ENCODE peak calls at places on chromosome 15, in nine cellular contexts. One of them, this sample, is unnamed.

GRCh38 chr15:57031605-57032004 is 113.2 kb downstream of the TCF12 start:
- DNase-seq in endothelial cell of umbilical vein: peak
- DNase-seq in aorta: peak
- DNase-seq in brain microvascular endothelial cell: peak
- DNase-seq in psoas muscle: no peak
- DNase-seq in body of pancreas: no peak
- DNase-seq in WERI-Rb-1: no peak
- DNase-seq in adrenal gland: no peak
- DNase-seq in Panc1: no peak
- DNase-seq in this sample: no peak

GRCh38 chr15:92907880-92908279 is 7.8 kb downstream of the CHD2 start:
- DNase-seq in endothelial cell of umbilical vein: peak
- DNase-seq in aorta: no peak
- DNase-seq in brain microvascular endothelial cell: peak
- DNase-seq in psoas muscle: no peak
- DNase-seq in body of pancreas: no peak
- DNase-seq in WERI-Rb-1: peak
- DNase-seq in adrenal gland: peak
- DNase-seq in Panc1: no peak
- DNase-seq in this sample: peak

GRCh38 chr15:70479785-70480184 is 283.6 kb downstream of the UACA start:
- DNase-seq in endothelial cell of umbilical vein: no peak
- DNase-seq in aorta: no peak
- DNase-seq in brain microvascular endothelial cell: no peak
- DNase-seq in psoas muscle: no peak
- DNase-seq in body of pancreas: no peak
- DNase-seq in WERI-Rb-1: no peak
- DNase-seq in adrenal gland: no peak
- DNase-seq in Panc1: no peak
- DNase-seq in this sample: no peak

GRCh38 chr15:70653426-70653825 is 109.9 kb downstream of the UACA start:
- DNase-seq in endothelial cell of umbilical vein: no peak
- DNase-seq in aorta: no peak
- DNase-seq in brain microvascular endothelial cell: no peak
- DNase-seq in psoas muscle: no peak
- DNase-seq in body of pancreas: no peak
- DNase-seq in WERI-Rb-1: no peak
- DNase-seq in adrenal gland: no peak
- DNase-seq in Panc1: no peak
- DNase-seq in this sample: no peak

GRCh38 chr15:62506217-62506805 is 341.2 kb upstream of the C2CD4B start:
- DNase-seq in endothelial cell of umbilical vein: no peak
- DNase-seq in aorta: no peak
- DNase-seq in brain microvascular endothelial cell: peak
- DNase-seq in psoas muscle: no peak
- DNase-seq in body of pancreas: peak
- DNase-seq in WERI-Rb-1: no peak
- DNase-seq in adrenal gland: no peak
- DNase-seq in Panc1: peak
- DNase-seq in this sample: no peak

GRCh38 chr15:84804005-84804803 is 13.0 kb upstream of the ALPK3 start:
- DNase-seq in endothelial cell of umbilical vein: no peak
- DNase-seq in aorta: no peak
- DNase-seq in brain microvascular endothelial cell: no peak
- DNase-seq in psoas muscle: no peak
- DNase-seq in body of pancreas: no peak
- DNase-seq in WERI-Rb-1: no peak
- DNase-seq in adrenal gland: no peak
- DNase-seq in Panc1: no peak
- DNase-seq in this sample: no peak

GRCh38 chr15:63482874-63483323 is 21.5 kb upstream of the USP3 start:
- DNase-seq in endothelial cell of umbilical vein: no peak
- DNase-seq in aorta: no peak
- DNase-seq in brain microvascular endothelial cell: no peak
- DNase-seq in psoas muscle: no peak
- DNase-seq in body of pancreas: no peak
- DNase-seq in WERI-Rb-1: no peak
- DNase-seq in adrenal gland: no peak
- DNase-seq in Panc1: no peak
- DNase-seq in this sample: no peak

GRCh38 chr15:39587910-39588530 is 7.1 kb downstream of the THBS1 start:
- DNase-seq in endothelial cell of umbilical vein: peak
- DNase-seq in aorta: no peak
- DNase-seq in brain microvascular endothelial cell: no peak
- DNase-seq in psoas muscle: no peak
- DNase-seq in body of pancreas: no peak
- DNase-seq in WERI-Rb-1: no peak
- DNase-seq in adrenal gland: no peak
- DNase-seq in Panc1: no peak
- DNase-seq in this sample: no peak

GRCh38 chr15:25882466-25882865 is 19.3 kb upstream of the ATP10A start:
- DNase-seq in endothelial cell of umbilical vein: no peak
- DNase-seq in aorta: no peak
- DNase-seq in brain microvascular endothelial cell: peak
- DNase-seq in psoas muscle: no peak
- DNase-seq in body of pancreas: no peak
- DNase-seq in WERI-Rb-1: no peak
- DNase-seq in adrenal gland: no peak
- DNase-seq in Panc1: no peak
- DNase-seq in this sample: no peak

DNA sequence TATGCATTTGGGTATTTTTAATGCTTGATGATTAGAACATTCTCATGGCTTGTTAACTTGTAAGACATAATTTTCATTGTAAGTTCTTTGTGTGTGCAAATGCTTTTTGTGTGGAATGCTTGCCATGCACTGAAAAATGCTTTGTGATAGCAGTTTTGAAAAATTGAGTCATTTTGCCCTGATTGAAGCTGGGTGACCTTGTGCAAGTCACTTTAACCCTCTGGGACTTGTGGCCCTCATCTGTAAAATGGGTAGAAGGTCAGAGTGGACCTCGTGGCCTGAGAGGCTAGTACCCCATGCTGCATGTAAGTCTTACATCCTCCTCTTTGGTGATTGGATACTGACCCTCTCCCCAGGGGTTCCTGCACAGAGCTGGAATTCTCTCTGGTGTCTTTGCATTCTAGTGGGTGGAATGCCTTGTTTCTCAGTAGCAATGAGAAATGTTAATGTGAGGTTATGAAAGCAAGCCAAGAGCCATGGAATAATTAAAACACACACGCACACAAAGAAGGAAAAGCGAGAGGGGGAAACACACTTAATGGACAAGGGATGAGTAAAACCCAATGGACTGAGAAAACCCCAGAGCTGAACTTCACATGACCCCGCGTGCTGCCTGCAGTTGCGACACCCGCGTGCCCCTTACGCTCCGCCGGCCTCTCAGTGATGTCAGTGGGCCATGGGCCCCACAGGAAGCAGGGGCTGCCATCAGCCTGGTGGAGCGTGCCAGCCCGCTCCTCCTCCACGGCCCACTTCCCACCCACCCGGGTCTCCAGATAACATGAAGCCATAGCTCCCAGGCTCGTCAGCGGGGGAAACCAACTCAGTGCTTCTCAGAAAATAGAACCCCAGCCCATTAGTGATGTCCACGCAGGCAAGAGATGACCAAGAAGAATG is 44.0 kb downstream of the SMAD3 start:
- DNase-seq in endothelial cell of umbilical vein: peak
- DNase-seq in aorta: peak
- DNase-seq in brain microvascular endothelial cell: peak
- DNase-seq in psoas muscle: peak
- DNase-seq in body of pancreas: peak
- DNase-seq in WERI-Rb-1: no peak
- DNase-seq in adrenal gland: peak
- DNase-seq in Panc1: no peak
- DNase-seq in this sample: no peak
- H3K4me3 ChIP-seq in endothelial cell of umbilical vein: no peak
- H3K4me3 ChIP-seq in aorta: no peak
- H3K4me3 ChIP-seq in brain microvascular endothelial cell: no peak
- H3K4me3 ChIP-seq in psoas muscle: no peak
- H3K4me3 ChIP-seq in body of pancreas: no peak
- H3K4me3 ChIP-seq in WERI-Rb-1: no peak
- H3K4me3 ChIP-seq in adrenal gland: no peak
- H3K4me3 ChIP-seq in Panc1: no peak
- H3K4me3 ChIP-seq in this sample: peak

GRCh38 chr15:89695198-89695597 is 4.6 kb downstream of the WDR93 start:
- DNase-seq in endothelial cell of umbilical vein: no peak
- DNase-seq in aorta: no peak
- DNase-seq in brain microvascular endothelial cell: no peak
- DNase-seq in psoas muscle: no peak
- DNase-seq in body of pancreas: no peak
- DNase-seq in WERI-Rb-1: no peak
- DNase-seq in adrenal gland: no peak
- DNase-seq in Panc1: no peak
- DNase-seq in this sample: no peak

GRCh38 chr15:89690276-89691218 is at the start of the genes PEX11A and WDR93:
- DNase-seq in endothelial cell of umbilical vein: peak
- DNase-seq in aorta: peak
- DNase-seq in brain microvascular endothelial cell: peak
- DNase-seq in psoas muscle: peak
- DNase-seq in body of pancreas: peak
- DNase-seq in WERI-Rb-1: peak
- DNase-seq in adrenal gland: peak
- DNase-seq in Panc1: peak
- DNase-seq in this sample: peak

GRCh38 chr15:89693696-89694095 is 3.1 kb downstream of the WDR93 start:
- DNase-seq in endothelial cell of umbilical vein: no peak
- DNase-seq in aorta: no peak
- DNase-seq in brain microvascular endothelial cell: no peak
- DNase-seq in psoas muscle: no peak
- DNase-seq in body of pancreas: no peak
- DNase-seq in WERI-Rb-1: no peak
- DNase-seq in adrenal gland: no peak
- DNase-seq in Panc1: no peak
- DNase-seq in this sample: no peak
- H3K27ac ChIP-seq in endothelial cell of umbilical vein: no peak
- H3K27ac ChIP-seq in aorta: no peak
- H3K27ac ChIP-seq in brain microvascular endothelial cell: no peak
- H3K27ac ChIP-seq in psoas muscle: no peak
- H3K27ac ChIP-seq in body of pancreas: no peak
- H3K27ac ChIP-seq in WERI-Rb-1: no peak
- H3K27ac ChIP-seq in adrenal gland: no peak
- H3K27ac ChIP-seq in Panc1: no peak
- H3K27ac ChIP-seq in this sample: no peak

DNA sequence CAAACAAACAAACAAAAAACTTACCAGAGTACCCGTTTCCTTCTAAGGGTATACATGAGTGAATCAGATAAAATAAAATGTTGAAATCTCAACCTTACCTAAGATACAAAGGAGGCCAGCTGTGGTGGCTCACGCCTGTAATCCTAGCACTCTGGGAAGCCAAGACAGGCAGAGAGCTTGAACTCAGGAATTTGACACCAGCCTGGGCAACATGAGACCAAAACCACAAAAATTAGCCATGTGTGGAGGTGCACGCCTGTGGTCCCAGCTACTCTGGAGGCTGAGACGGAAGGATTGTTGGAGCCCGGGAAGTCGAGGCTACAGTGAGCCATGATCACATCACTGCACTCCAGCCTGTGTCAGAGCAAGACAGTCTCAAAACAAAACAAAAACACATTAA is 11.0 kb upstream of the FAM219B start:
- DNase-seq in endothelial cell of umbilical vein: no peak
- DNase-seq in aorta: no peak
- DNase-seq in brain microvascular endothelial cell: no peak
- DNase-seq in psoas muscle: no peak
- DNase-seq in body of pancreas: no peak
- DNase-seq in WERI-Rb-1: no peak
- DNase-seq in adrenal gland: no peak
- DNase-seq in Panc1: no peak
- DNase-seq in this sample: no peak
- H3K4me3 ChIP-seq in endothelial cell of umbilical vein: no peak
- H3K4me3 ChIP-seq in aorta: no peak
- H3K4me3 ChIP-seq in brain microvascular endothelial cell: no peak
- H3K4me3 ChIP-seq in psoas muscle: no peak
- H3K4me3 ChIP-seq in body of pancreas: no peak
- H3K4me3 ChIP-seq in WERI-Rb-1: no peak
- H3K4me3 ChIP-seq in adrenal gland: no peak
- H3K4me3 ChIP-seq in Panc1: no peak
- H3K4me3 ChIP-seq in this sample: no peak

DNA sequence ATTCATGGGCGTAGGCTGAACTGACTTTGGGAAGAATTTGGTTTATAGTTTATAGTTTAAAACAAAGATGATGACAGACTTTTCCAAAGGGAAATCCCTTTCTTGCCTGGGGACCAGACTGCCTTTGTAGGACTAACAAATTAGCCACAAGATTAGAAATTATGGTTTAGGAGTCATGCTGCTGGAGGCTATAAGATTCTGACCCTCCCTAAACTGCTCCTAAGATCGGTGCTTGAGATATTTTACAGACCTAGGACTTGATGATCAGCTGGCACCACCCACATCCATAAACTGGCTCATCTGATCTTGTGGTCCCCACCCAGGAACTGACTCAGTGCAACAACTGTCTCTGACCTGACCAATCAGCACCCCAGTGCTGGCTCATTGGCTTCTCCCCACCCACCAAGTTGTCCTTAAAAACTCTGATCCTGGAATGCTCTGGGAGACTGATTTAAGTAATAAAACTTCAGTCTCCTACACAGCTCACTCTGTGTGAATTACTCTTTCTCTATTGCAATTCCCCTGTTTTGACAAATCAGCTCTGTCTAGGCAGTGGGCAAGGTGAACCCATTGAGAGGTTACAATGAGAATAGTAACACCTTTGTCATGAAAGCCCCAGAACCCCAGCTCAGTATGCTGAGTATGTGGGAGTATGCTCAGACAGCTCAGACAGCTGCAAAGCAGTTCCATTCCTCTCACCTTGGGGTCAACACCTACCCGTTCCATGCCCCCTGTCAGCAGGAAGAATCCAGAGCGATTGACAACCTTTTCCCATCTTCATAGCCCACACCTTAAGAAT is 51.6 kb upstream of the C15orf39 start:
- DNase-seq in endothelial cell of umbilical vein: no peak
- DNase-seq in aorta: no peak
- DNase-seq in brain microvascular endothelial cell: peak
- DNase-seq in psoas muscle: no peak
- DNase-seq in body of pancreas: no peak
- DNase-seq in WERI-Rb-1: no peak
- DNase-seq in adrenal gland: no peak
- DNase-seq in Panc1: peak
- DNase-seq in this sample: no peak
- H3K27ac ChIP-seq in endothelial cell of umbilical vein: no peak
- H3K27ac ChIP-seq in aorta: no peak
- H3K27ac ChIP-seq in brain microvascular endothelial cell: no peak
- H3K27ac ChIP-seq in psoas muscle: no peak
- H3K27ac ChIP-seq in body of pancreas: no peak
- H3K27ac ChIP-seq in WERI-Rb-1: no peak
- H3K27ac ChIP-seq in adrenal gland: no peak
- H3K27ac ChIP-seq in Panc1: no peak
- H3K27ac ChIP-seq in this sample: no peak